ENCODE peak calls at places on chromosomes 3 and 15, in eight cellular contexts. U is fibroblast of mammary gland, Q is AG09309, O is astrocyte of the cerebellum, L is sigmoid colon, D is GM20000, P is body of pancreas, B is HCT116. T is an unnamed sample.

GRCh38 chr3:121228971-121229370 is 316.8 kb downstream of the POLQ start:
- DNase-seq in U (no peak), Q (no peak), O (no peak), L (no peak), D (no peak), P (no peak), B (no peak), T (no peak)

GRCh38 chr3:156725706-156726105 is 51.3 kb downstream of the TIPARP start:
- DNase-seq in U (no peak), Q (no peak), O (no peak), L (no peak), D (no peak), P (no peak), B (no peak), T (no peak)

GRCh38 chr3:78633626-78634025 is 1134.2 kb downstream of the ROBO1 start:
- DNase-seq in U (peak), Q (no peak), O (no peak), L (no peak), D (no peak), P (no peak), B (no peak), T (no peak)

GRCh38 chr15:48955370-48955769 is 8.3 kb downstream of the SHC4 start:
- DNase-seq in U (no peak), Q (no peak), O (no peak), L (no peak), D (no peak), P (no peak), B (no peak), T (no peak)

GRCh38 chr3:89212614-89213013 is 105.2 kb downstream of the EPHA3 start:
- DNase-seq in U (no peak), Q (no peak), O (no peak), L (no peak), D (no peak), P (no peak), B (no peak), T (no peak)

GRCh38 chr3:40309925-40310635 is 573 bp downstream of the EIF1B start:
- DNase-seq in U (peak), Q (no peak), O (no peak), L (peak), D (no peak), P (peak), B (no peak), T (peak)

GRCh38 chr3:13655074-13655913 is 106.4 kb downstream of the FBLN2 start:
- DNase-seq in U (peak), Q (no peak), O (no peak), L (no peak), D (peak), P (peak), B (no peak), T (peak)

GRCh38 chr3:143601738-143602480 is 246.4 kb downstream of the SLC9A9 start:
- DNase-seq in U (peak), Q (no peak), O (peak), L (peak), D (no peak), P (no peak), B (no peak), T (no peak)

GRCh38 chr3:11558918-11559815 is 84.5 kb downstream of the VGLL4 start:
- DNase-seq in U (no peak), Q (no peak), O (no peak), L (no peak), D (no peak), P (no peak), B (no peak), T (no peak)

GRCh38 chr3:61578667-61579367 is 17.4 kb downstream of the PTPRG start:
- DNase-seq in U (no peak), Q (no peak), O (no peak), L (no peak), D (no peak), P (no peak), B (no peak), T (no peak)

GRCh38 chr3:108092556-108092955 is 1.7 kb upstream of the CD47 start:
- DNase-seq in U (no peak), Q (no peak), O (no peak), L (no peak), D (no peak), P (no peak), B (no peak), T (no peak)

GRCh38 chr3:79521221-79521848 is 246.5 kb downstream of the ROBO1 start:
- DNase-seq in U (peak), Q (no peak), O (peak), L (no peak), D (no peak), P (no peak), B (peak), T (no peak)

GRCh38 chr3:7436542-7436941 is 575.6 kb downstream of the GRM7 start:
- DNase-seq in U (no peak), Q (no peak), O (no peak), L (no peak), D (no peak), P (no peak), B (no peak), T (no peak)

GRCh38 chr3:49703443-49703927 is 14.1 kb downstream of the RNF123 start:
- DNase-seq in U (peak), Q (no peak), O (peak), L (peak), D (peak), P (peak), B (peak), T (no peak)

GRCh38 chr3:59862686-59863085 is 812.9 kb upstream of the CFAP20DC start:
- DNase-seq in U (peak), Q (no peak), O (no peak), L (no peak), D (no peak), P (no peak), B (no peak), T (no peak)

GRCh38 chr3:13022348-13023250 is 50.6 kb downstream of the IQSEC1 start:
- DNase-seq in U (peak), Q (peak), O (peak), L (peak), D (peak), P (no peak), B (no peak), T (no peak)

GRCh38 chr3:65193531-65193930 is 505.7 kb upstream of the ADAMTS9 start:
- DNase-seq in U (no peak), Q (no peak), O (no peak), L (no peak), D (no peak), P (no peak), B (no peak), T (no peak)

GRCh38 chr3:178676942-178677606 is 140.8 kb downstream of the KCNMB2 start:
- DNase-seq in U (no peak), Q (no peak), O (no peak), L (no peak), D (peak), P (no peak), B (no peak), T (no peak)

GRCh38 chr3:14142567-14143270 is 17.9 kb downstream of the TMEM43 start:
- DNase-seq in U (no peak), Q (no peak), O (no peak), L (no peak), D (no peak), P (no peak), B (no peak), T (no peak)

GRCh38 chr15:68820205-68820588 is 498 bp downstream of the ANP32A start:
- DNase-seq in U (peak), Q (no peak), O (no peak), L (peak), D (peak), P (peak), B (no peak), T (peak)

GRCh38 chr3:123724306-123724705 is 139.5 kb upstream of the HACD2 start:
- DNase-seq in U (no peak), Q (no peak), O (no peak), L (no peak), D (no peak), P (no peak), B (peak), T (no peak)

GRCh38 chr15:60235951-60236710 is 161.7 kb downstream of the ANXA2 start:
- DNase-seq in U (no peak), Q (no peak), O (no peak), L (no peak), D (no peak), P (no peak), B (no peak), T (no peak)

GRCh38 chr15:57758556-57758955 is 52.0 kb downstream of the POLR2M start:
- DNase-seq in U (no peak), Q (no peak), O (no peak), L (no peak), D (no peak), P (no peak), B (no peak), T (no peak)

GRCh38 chr15:57767526-57767925 is 61.0 kb downstream of the POLR2M start:
- DNase-seq in U (no peak), Q (no peak), O (no peak), L (no peak), D (no peak), P (no peak), B (no peak), T (no peak)

GRCh38 chr15:57761562-57761961 is 55.0 kb downstream of the POLR2M start:
- DNase-seq in U (peak), Q (peak), O (no peak), L (no peak), D (no peak), P (no peak), B (no peak), T (no peak)

GRCh38 chr15:57762302-57762701 is 55.8 kb downstream of the POLR2M start:
- DNase-seq in U (no peak), Q (no peak), O (no peak), L (no peak), D (no peak), P (no peak), B (no peak), T (no peak)
- TF ChIP-seq CTCF in U (peak), Q (no peak), O (peak), L (no peak), D (no peak), P (no peak), B (peak), T (peak)

GRCh38 chr3:160649596-160649995 is 27.4 kb upstream of the ARL14 start:
- DNase-seq in U (no peak), Q (no peak), O (no peak), L (no peak), D (no peak), P (no peak), B (no peak), T (no peak)

GRCh38 chr3:160648701-160649100 is 28.3 kb upstream of the ARL14 start:
- DNase-seq in U (no peak), Q (no peak), O (no peak), L (no peak), D (no peak), P (no peak), B (no peak), T (no peak)

GRCh38 chr3:160653514-160653913 is 23.4 kb upstream of the ARL14 start:
- DNase-seq in U (no peak), Q (no peak), O (no peak), L (no peak), D (no peak), P (no peak), B (no peak), T (no peak)
- TF ChIP-seq CTCF in U (no peak), Q (peak), O (peak), L (no peak), D (no peak), P (peak), B (peak), T (no peak)

GRCh38 chr3:196202516-196202970 is 8.7 kb downstream of the ZDHHC19 start:
- DNase-seq in U (peak), Q (no peak), O (no peak), L (peak), D (peak), P (no peak), B (no peak), T (no peak)

GRCh38 chr3:196197524-196197923 is 13.7 kb downstream of the ZDHHC19 start:
- DNase-seq in U (no peak), Q (no peak), O (no peak), L (no peak), D (no peak), P (no peak), B (no peak), T (no peak)

GRCh38 chr3:196195664-196196255 is 15.4 kb downstream of the ZDHHC19 start:
- DNase-seq in U (no peak), Q (no peak), O (no peak), L (no peak), D (no peak), P (no peak), B (no peak), T (no peak)

GRCh38 chr3:196198081-196198675 is 13.0 kb downstream of the ZDHHC19 start:
- DNase-seq in U (no peak), Q (no peak), O (no peak), L (no peak), D (no peak), P (no peak), B (no peak), T (no peak)

GRCh38 chr3:196198771-196199753 is 12.1 kb downstream of the ZDHHC19 start:
- DNase-seq in U (peak), Q (no peak), O (no peak), L (no peak), D (no peak), P (no peak), B (no peak), T (no peak)
- TF ChIP-seq CTCF in U (peak), Q (peak), O (no peak), L (no peak), D (peak), P (no peak), B (peak), T (peak)

DNA sequence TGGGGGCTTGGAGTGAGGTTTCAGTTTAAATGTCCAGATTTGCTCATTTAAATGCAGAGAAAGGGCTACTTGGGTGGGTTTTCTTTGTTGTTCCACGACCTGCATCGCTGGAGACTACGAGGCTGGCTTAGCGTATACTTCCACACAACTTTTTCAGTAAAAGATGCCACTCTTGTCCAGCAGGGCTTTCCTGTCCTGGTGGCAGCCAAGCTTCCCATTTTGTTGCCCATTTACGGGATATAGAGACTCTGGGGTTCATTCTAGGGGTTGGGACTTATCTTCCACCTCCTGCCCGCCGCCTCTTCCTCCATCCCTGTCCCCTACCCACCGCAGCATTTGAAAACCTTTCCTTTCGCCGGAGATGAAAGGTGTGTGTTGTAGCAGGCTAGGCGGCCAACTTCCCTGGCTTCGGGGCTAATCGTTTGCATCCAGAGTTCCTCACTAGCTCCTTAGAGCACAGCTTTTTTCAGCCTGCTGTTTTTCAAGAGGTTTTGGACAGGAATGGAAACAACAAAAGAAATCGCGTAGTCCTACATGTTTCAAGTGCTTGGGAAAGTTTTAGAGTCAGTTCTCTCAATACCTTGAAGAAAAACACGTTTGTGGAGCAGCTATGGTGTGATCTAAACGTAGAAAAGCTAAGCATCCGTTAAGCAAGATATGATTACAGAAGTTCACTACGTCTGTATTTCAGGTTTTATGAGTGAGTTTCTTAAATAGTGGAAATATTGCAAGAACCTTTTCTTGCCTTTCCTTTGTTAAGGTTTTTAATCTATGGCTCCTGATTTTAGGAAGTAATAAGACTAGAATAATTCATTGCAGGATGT is 843 bp downstream of the CHRNA5 start:
- DNase-seq in U (peak), Q (no peak), O (no peak), L (no peak), D (peak), P (no peak), B (no peak), T (no peak)
- TF ChIP-seq CTCF in U (no peak), Q (peak), O (peak), L (no peak), D (no peak), P (peak), B (peak), T (peak)

GRCh38 chr3:117586161-117586560 is 876.6 kb downstream of the TUSC7 start:
- DNase-seq in U (no peak), Q (no peak), O (no peak), L (no peak), D (no peak), P (no peak), B (no peak), T (no peak)

GRCh38 chr3:117587416-117587815 is 877.8 kb downstream of the TUSC7 start:
- DNase-seq in U (no peak), Q (no peak), O (no peak), L (no peak), D (no peak), P (no peak), B (no peak), T (no peak)

DNA sequence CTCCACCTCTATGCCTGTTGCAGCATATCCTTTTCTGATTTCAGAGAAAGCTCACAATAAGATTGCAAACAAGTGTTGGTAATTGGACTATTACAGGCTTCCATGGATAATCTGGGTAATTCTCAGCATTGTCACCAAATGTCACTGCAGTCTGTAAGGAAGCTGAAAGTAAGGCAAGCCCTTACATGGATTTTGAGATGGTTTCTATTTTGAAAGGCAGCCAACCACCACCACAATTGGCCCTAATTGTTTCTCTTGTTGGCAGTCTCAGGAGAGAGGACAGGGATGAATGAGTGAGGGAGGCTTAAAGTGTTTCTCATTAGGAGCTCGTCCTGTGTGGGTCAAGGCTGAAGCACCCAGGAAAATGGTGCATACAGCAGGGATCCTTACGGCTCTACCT is 879.9 kb downstream of the TUSC7 start:
- DNase-seq in U (no peak), Q (no peak), O (peak), L (no peak), D (no peak), P (no peak), B (no peak), T (no peak)
- TF ChIP-seq CTCF in U (no peak), Q (no peak), O (no peak), L (no peak), D (no peak), P (no peak), B (no peak), T (no peak)